ENCODE peak calls at places on chromosome X, in five cellular contexts. F, X, K, H and P are unnamed samples.

GRCh38 chrX:26789751-26790150 is 573.8 kb downstream of the MAGEB5 start:
- DNase-seq in F (no peak), X (no peak), K (no peak), H (no peak), P (no peak)

GRCh38 chrX:153882557-153882956 is 3.4 kb downstream of the L1CAM start:
- DNase-seq in F (no peak), X (no peak), K (no peak), H (no peak), P (no peak)

GRCh38 chrX:21778236-21778635 is 20.3 kb upstream of the SMPX start:
- DNase-seq in F (no peak), X (no peak), K (no peak), H (no peak), P (no peak)

GRCh38 chrX:70172964-70173363 is 4.3 kb upstream of the DGAT2L6 start:
- DNase-seq in F (no peak), X (no peak), K (no peak), H (no peak), P (no peak)

GRCh38 chrX:48890296-48890925 is 7.2 kb downstream of the TIMM17B start:
- DNase-seq in F (no peak), X (no peak), K (no peak), H (no peak), P (no peak)

GRCh38 chrX:2700405-2701320 is 9.6 kb downstream of the CD99 start:
- DNase-seq in F (no peak), X (no peak), K (no peak), H (no peak), P (no peak)

GRCh38 chrX:124386401-124386800 is 40.0 kb downstream of the SH2D1A start:
- DNase-seq in F (no peak), X (no peak), K (no peak), H (no peak), P (no peak)

GRCh38 chrX:11666180-11666579 is 460 bp upstream of the ARHGAP6 start:
- DNase-seq in F (no peak), X (peak), K (no peak), H (no peak), P (no peak)

GRCh38 chrX:111200327-111200726 is 70.0 kb downstream of the CAPN6 start:
- DNase-seq in F (no peak), X (no peak), K (no peak), H (no peak), P (no peak)

GRCh38 chrX:45322820-45323219 is 122.1 kb upstream of the DIPK2B start:
- DNase-seq in F (no peak), X (no peak), K (no peak), H (peak), P (no peak)

GRCh38 chrX:99722094-99722493 is 688.0 kb downstream of the PCDH19 start:
- DNase-seq in F (no peak), X (no peak), K (no peak), H (no peak), P (no peak)

GRCh38 chrX:109487640-109488039 is 5.8 kb upstream of the GUCY2F start:
- DNase-seq in F (no peak), X (no peak), K (no peak), H (no peak), P (no peak)

GRCh38 chrX:15938072-15938471 is 83.5 kb upstream of the AP1S2 start:
- DNase-seq in F (no peak), X (no peak), K (no peak), H (no peak), P (no peak)

GRCh38 chrX:51568586-51568985 is 50.1 kb downstream of the CENPVL3 start:
- DNase-seq in F (no peak), X (no peak), K (no peak), H (peak), P (no peak)

GRCh38 chrX:112642349-112642748 is 37.4 kb downstream of the LHFPL1 start:
- DNase-seq in F (peak), X (peak), K (peak), H (peak), P (peak)

GRCh38 chrX:118420462-118420861 is 74.6 kb downstream of the WDR44 start:
- DNase-seq in F (no peak), X (no peak), K (peak), H (peak), P (no peak)

GRCh38 chrX:40010550-40011364 is 87.0 kb downstream of the BCOR start:
- DNase-seq in F (no peak), X (no peak), K (no peak), H (no peak), P (no peak)

GRCh38 chrX:112163916-112164315 is 81.3 kb upstream of the TRPC5 start:
- DNase-seq in F (no peak), X (no peak), K (no peak), H (peak), P (no peak)

GRCh38 chrX:75603833-75604232 is 81.0 kb upstream of the ZDHHC15 start:
- DNase-seq in F (no peak), X (no peak), K (peak), H (peak), P (no peak)

GRCh38 chrX:70613295-70613694 is 168.7 kb downstream of the DLG3 start:
- DNase-seq in F (no peak), X (no peak), K (no peak), H (peak), P (no peak)

GRCh38 chrX:118459494-118459893 is 36.1 kb upstream of the DOCK11 start:
- DNase-seq in F (no peak), X (peak), K (peak), H (peak), P (no peak)

GRCh38 chrX:132671229-132671641 is 182.4 kb upstream of the MBNL3 start:
- DNase-seq in F (no peak), X (no peak), K (no peak), H (peak), P (no peak)

GRCh38 chrX:77936299-77936698 is 25.8 kb downstream of the ATP7A start:
- DNase-seq in F (no peak), X (no peak), K (no peak), H (no peak), P (no peak)

GRCh38 chrX:72169008-72169728 is 12.4 kb upstream of the PIN4 start:
- DNase-seq in F (no peak), X (no peak), K (peak), H (peak), P (no peak)

GRCh38 chrX:65035451-65035779 is 59.2 kb upstream of the ZC4H2 start:
- DNase-seq in F (peak), X (no peak), K (no peak), H (peak), P (no peak)

GRCh38 chrX:40526412-40526811 is 54.4 kb upstream of the ATP6AP2 start:
- DNase-seq in F (no peak), X (no peak), K (no peak), H (no peak), P (no peak)

GRCh38 chrX:22800806-22801205 is 199.0 kb upstream of the DDX53 start:
- DNase-seq in F (no peak), X (no peak), K (no peak), H (peak), P (no peak)

GRCh38 chrX:52979993-52980392 is 21.7 kb upstream of the FAM156A start:
- DNase-seq in F (no peak), X (no peak), K (no peak), H (peak), P (no peak)

GRCh38 chrX:41666251-41666650 is 22.5 kb upstream of the GPR34 start:
- DNase-seq in F (no peak), X (no peak), K (no peak), H (peak), P (no peak)

GRCh38 chrX:128691872-128692271 is 639.7 kb upstream of the ACTRT1 start:
- DNase-seq in F (no peak), X (no peak), K (no peak), H (no peak), P (no peak)

GRCh38 chrX:29257516-29257915 is 670.3 kb downstream of the IL1RAPL1 start:
- DNase-seq in F (no peak), X (no peak), K (no peak), H (peak), P (no peak)

GRCh38 chrX:18828832-18829404 is 121.5 kb downstream of the PPEF1 start:
- DNase-seq in F (no peak), X (no peak), K (no peak), H (peak), P (no peak)

DNA sequence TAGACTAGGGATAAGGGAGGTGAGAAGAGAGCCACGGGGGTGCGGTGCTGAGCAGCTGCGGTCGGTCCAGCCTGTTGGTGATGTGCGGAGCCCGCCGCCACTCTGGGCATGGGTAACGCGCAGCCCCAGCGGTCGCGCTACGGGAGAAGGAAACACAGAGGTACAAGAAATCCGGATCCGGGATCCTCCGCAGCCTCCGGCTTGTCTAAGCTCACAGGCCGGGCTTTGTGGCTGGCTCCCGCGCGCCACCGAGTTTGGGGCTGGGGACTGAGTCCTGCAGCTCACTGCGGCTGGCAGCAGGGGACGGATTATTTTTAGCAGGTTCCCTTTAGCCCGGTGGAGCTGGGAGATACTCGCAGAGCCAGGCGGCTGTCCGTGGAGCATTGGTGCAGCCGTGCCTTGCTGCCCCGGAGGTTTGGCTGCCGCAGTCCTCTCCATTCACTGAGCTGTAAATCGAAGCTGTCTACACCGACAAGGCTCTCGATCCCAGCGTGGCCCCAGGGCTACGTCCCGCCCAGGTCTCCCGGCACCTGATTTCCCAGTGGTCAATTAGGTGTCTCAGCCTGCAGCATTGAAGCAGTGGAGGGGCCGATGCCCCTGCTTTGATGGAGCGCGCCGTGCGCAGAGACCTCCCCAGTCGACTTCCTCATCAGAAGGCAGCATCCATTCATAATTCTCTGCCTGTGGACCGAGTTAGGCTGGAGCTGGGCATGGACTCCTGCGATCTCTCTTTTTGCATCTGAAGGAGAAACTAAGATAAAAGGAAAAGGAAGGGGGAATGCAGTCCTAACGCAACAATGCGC is 81.9 kb upstream of the SCML1 start:
- DNase-seq in F (no peak), X (no peak), K (peak), H (peak), P (no peak)
- H3K4me3 ChIP-seq in F (no peak), X (peak), K (peak), H (peak), P (no peak)

GRCh38 chrX:9064694-9065093 is 30.8 kb upstream of the FAM9B start:
- DNase-seq in F (no peak), X (no peak), K (no peak), H (no peak), P (no peak)
- H3K4me3 ChIP-seq in F (no peak), X (no peak), K (no peak), H (no peak), P (no peak)

DNA sequence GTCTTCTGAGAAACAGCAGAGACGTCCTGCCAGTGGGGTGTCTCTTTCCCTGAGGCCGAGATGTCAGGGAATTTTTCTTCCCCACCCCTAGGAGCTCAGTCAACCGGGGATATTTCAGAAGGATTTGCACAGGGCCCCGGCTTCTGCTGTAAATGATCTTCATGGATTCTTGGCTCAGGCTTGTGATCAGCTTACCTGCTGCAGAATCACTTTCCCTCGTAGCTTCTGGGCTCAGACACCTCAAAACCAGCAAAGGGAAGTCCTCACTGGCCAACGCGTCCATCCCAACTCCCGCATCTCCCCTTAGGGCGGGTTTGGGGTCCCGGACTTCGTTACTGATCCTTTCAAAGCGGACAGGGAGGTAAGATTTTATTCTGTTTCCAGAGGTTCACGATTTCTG is 212.7 kb downstream of the SHOX start:
- DNase-seq in F (no peak), X (no peak), K (no peak), H (no peak), P (no peak)
- H3K4me3 ChIP-seq in F (no peak), X (no peak), K (no peak), H (no peak), P (no peak)

DNA sequence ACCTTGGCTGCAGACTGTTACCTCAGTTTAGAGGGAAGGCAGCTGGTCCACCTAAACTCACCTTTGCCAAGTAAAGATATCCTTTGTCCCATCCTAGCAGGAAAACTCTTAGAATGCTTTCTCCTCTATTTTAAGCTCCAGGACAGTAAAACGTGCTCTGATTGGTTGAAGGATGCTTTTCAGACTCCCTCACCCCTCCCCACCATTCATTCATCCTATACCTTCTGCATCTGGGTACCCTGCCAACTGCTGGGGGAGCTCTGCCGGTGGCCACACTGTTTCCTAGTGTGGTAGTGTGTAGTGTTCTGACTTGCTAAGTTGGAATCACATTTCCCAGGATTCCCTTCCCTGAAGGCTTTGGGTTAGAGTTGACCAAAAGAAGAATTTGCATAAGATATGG is 20.3 kb upstream of the POLA1 start:
- DNase-seq in F (no peak), X (no peak), K (no peak), H (no peak), P (no peak)
- H3K4me3 ChIP-seq in F (no peak), X (no peak), K (no peak), H (no peak), P (no peak)

DNA sequence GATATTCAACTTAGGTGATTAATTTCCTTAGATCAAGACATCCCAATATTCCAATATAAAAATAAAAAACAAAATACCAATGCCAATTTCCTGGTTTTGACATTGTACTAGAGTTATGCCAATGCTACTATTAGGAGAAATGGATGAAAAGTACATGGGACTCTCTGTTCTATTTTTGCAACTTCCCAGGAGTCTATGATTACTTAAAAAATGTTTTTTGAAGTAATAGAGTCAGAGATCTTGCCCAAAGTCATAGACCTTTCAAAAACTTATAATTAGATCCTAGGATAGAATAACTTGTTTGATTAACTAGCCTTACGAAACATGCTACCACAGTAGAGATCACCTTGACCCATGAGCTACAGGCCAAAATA is 73.6 kb upstream of the MAOA start:
- DNase-seq in F (no peak), X (no peak), K (no peak), H (no peak), P (no peak)
- H3K4me3 ChIP-seq in F (no peak), X (no peak), K (no peak), H (no peak), P (no peak)

GRCh38 chrX:107507093-107507743 is 57.8 kb downstream of the FRMPD3 start:
- DNase-seq in F (no peak), X (no peak), K (no peak), H (no peak), P (no peak)
- H3K4me3 ChIP-seq in F (no peak), X (no peak), K (no peak), H (no peak), P (no peak)

GRCh38 chrX:46587158-46587557 is 13.6 kb downstream of the CHST7 start:
- DNase-seq in F (no peak), X (no peak), K (no peak), H (peak), P (no peak)

GRCh38 chrX:46582964-46583363 is 9.4 kb downstream of the CHST7 start:
- DNase-seq in F (peak), X (no peak), K (no peak), H (peak), P (no peak)

GRCh38 chrX:46589977-46590723 is 16.6 kb downstream of the CHST7 start:
- DNase-seq in F (no peak), X (no peak), K (no peak), H (peak), P (no peak)

GRCh38 chrX:46588263-46588662 is 14.7 kb downstream of the CHST7 start:
- DNase-seq in F (peak), X (no peak), K (peak), H (peak), P (no peak)

DNA sequence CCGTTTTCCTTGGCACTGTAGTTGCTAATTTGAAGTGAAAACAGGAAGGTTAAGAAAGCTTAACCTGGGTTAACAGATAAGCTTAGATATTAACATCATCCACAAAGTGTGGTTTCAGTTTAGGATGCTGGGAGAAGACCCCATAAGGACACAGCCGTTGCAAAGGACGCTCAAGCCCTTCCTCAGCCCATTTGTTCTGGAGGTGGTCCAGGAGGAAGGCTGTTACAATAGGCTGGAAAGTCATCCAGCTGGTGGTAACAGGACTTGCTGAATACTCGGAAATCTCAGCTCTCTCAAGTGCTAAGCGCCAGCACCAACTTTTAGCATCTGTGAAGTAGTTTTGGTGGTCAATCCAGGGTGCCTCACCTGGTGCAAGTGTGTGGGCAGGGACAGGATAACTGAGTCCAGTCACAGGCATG is 14.2 kb downstream of the CHST7 start:
- DNase-seq in F (no peak), X (no peak), K (no peak), H (peak), P (no peak)
- H3K4me3 ChIP-seq in F (no peak), X (no peak), K (peak), H (peak), P (no peak)